ENCODE peak calls at places on chromosomes 7 and 10, in five cellular contexts. One of them, this sample, is unnamed.

GRCh38 chr7:13467111-13467547 is 522.3 kb downstream of the ETV1 start:
- DNase-seq in NCI-H1694 treated with DMSO at 0.1 percent for 48 hours: peak; percentile 96
- DNase-seq in mesendoderm: peak; percentile 68
- DNase-seq in psoas muscle: no peak
- DNase-seq in left lung: no peak
- DNase-seq in this sample: no peak

GRCh38 chr7:2180081-2180480 is 52.7 kb downstream of the MAD1L1 start:
- DNase-seq in NCI-H1694 treated with DMSO at 0.1 percent for 48 hours: no peak
- DNase-seq in left lung: no peak
- DNase-seq in psoas muscle: no peak
- DNase-seq in mesendoderm: no peak
- DNase-seq in this sample: no peak

GRCh38 chr10:124916098-124916584 is 25.8 kb upstream of the ZRANB1 start:
- DNase-seq in mesendoderm: no peak
- DNase-seq in NCI-H1694 treated with DMSO at 0.1 percent for 48 hours: no peak
- DNase-seq in psoas muscle: no peak
- DNase-seq in left lung: no peak
- DNase-seq in this sample: no peak

GRCh38 chr7:19215421-19215820 is 70.2 kb upstream of the FERD3L start:
- DNase-seq in NCI-H1694 treated with DMSO at 0.1 percent for 48 hours: no peak
- DNase-seq in left lung: no peak
- DNase-seq in psoas muscle: no peak
- DNase-seq in mesendoderm: peak; percentile 54
- DNase-seq in this sample: no peak

GRCh38 chr7:133778472-133778871 is 348.7 kb upstream of the LRGUK start:
- DNase-seq in NCI-H1694 treated with DMSO at 0.1 percent for 48 hours: no peak
- DNase-seq in psoas muscle: no peak
- DNase-seq in mesendoderm: no peak
- DNase-seq in left lung: no peak
- DNase-seq in this sample: no peak

GRCh38 chr10:114684822-114685209 is 26.7 kb upstream of the ABLIM1 start:
- DNase-seq in psoas muscle: no peak
- DNase-seq in mesendoderm: peak; percentile 49
- DNase-seq in left lung: no peak
- DNase-seq in NCI-H1694 treated with DMSO at 0.1 percent for 48 hours: no peak
- DNase-seq in this sample: no peak

GRCh38 chr7:26062240-26062603 is 89.8 kb upstream of the NFE2L3 start:
- DNase-seq in mesendoderm: no peak
- DNase-seq in psoas muscle: no peak
- DNase-seq in NCI-H1694 treated with DMSO at 0.1 percent for 48 hours: no peak
- DNase-seq in left lung: no peak
- DNase-seq in this sample: no peak

GRCh38 chr10:112307631-112308502 is 24.7 kb downstream of the TECTB start:
- DNase-seq in mesendoderm: peak; percentile 95
- DNase-seq in psoas muscle: no peak
- DNase-seq in left lung: no peak
- DNase-seq in NCI-H1694 treated with DMSO at 0.1 percent for 48 hours: no peak
- DNase-seq in this sample: peak; percentile 50

GRCh38 chr7:74029094-74029785 is 1.3 kb downstream of the ELN start:
- DNase-seq in psoas muscle: no peak
- DNase-seq in left lung: no peak
- DNase-seq in NCI-H1694 treated with DMSO at 0.1 percent for 48 hours: no peak
- DNase-seq in mesendoderm: no peak
- DNase-seq in this sample: no peak

GRCh38 chr10:99435986-99436633 is 5.7 kb upstream of the GOT1 start:
- DNase-seq in NCI-H1694 treated with DMSO at 0.1 percent for 48 hours: peak; percentile 47
- DNase-seq in mesendoderm: peak; percentile 42
- DNase-seq in psoas muscle: no peak
- DNase-seq in left lung: no peak
- DNase-seq in this sample: no peak

GRCh38 chr10:131201741-131202515 is 109.6 kb downstream of the TCERG1L start:
- DNase-seq in mesendoderm: no peak
- DNase-seq in left lung: peak; percentile 6
- DNase-seq in NCI-H1694 treated with DMSO at 0.1 percent for 48 hours: no peak
- DNase-seq in psoas muscle: peak; percentile 4
- DNase-seq in this sample: peak; percentile 30

GRCh38 chr10:19505320-19506092 is 310.7 kb upstream of the PLXDC2 start:
- DNase-seq in NCI-H1694 treated with DMSO at 0.1 percent for 48 hours: no peak
- DNase-seq in psoas muscle: no peak
- DNase-seq in left lung: no peak
- DNase-seq in mesendoderm: no peak
- DNase-seq in this sample: no peak

GRCh38 chr10:110548002-110548401 is 19.5 kb upstream of the SMC3 start:
- DNase-seq in psoas muscle: no peak
- DNase-seq in left lung: no peak
- DNase-seq in mesendoderm: peak; percentile 57
- DNase-seq in NCI-H1694 treated with DMSO at 0.1 percent for 48 hours: no peak
- DNase-seq in this sample: no peak

GRCh38 chr7:34128762-34129161 is 223.4 kb downstream of the BMPER start:
- DNase-seq in psoas muscle: no peak
- DNase-seq in NCI-H1694 treated with DMSO at 0.1 percent for 48 hours: no peak
- DNase-seq in left lung: no peak
- DNase-seq in mesendoderm: no peak
- DNase-seq in this sample: no peak

GRCh38 chr7:94330474-94331027 is 64.1 kb upstream of the COL1A2 start:
- DNase-seq in NCI-H1694 treated with DMSO at 0.1 percent for 48 hours: no peak
- DNase-seq in mesendoderm: no peak
- DNase-seq in left lung: no peak
- DNase-seq in psoas muscle: no peak
- DNase-seq in this sample: no peak

GRCh38 chr7:12756841-12757240 is 69.4 kb downstream of the ARL4A start:
- DNase-seq in psoas muscle: no peak
- DNase-seq in left lung: no peak
- DNase-seq in NCI-H1694 treated with DMSO at 0.1 percent for 48 hours: no peak
- DNase-seq in mesendoderm: no peak
- DNase-seq in this sample: no peak

GRCh38 chr7:79619216-79619615 is 165.7 kb upstream of the MAGI2 start:
- DNase-seq in psoas muscle: no peak
- DNase-seq in NCI-H1694 treated with DMSO at 0.1 percent for 48 hours: no peak
- DNase-seq in left lung: no peak
- DNase-seq in mesendoderm: no peak
- DNase-seq in this sample: no peak

GRCh38 chr7:76296743-76297740 is 5.4 kb upstream of the HSPB1 start:
- DNase-seq in NCI-H1694 treated with DMSO at 0.1 percent for 48 hours: no peak
- DNase-seq in psoas muscle: no peak
- DNase-seq in left lung: peak; percentile 84
- DNase-seq in mesendoderm: no peak
- DNase-seq in this sample: peak; percentile 79

GRCh38 chr10:110822708-110823291 is 48.9 kb upstream of the PDCD4 start:
- DNase-seq in mesendoderm: peak; percentile 95
- DNase-seq in psoas muscle: no peak
- DNase-seq in NCI-H1694 treated with DMSO at 0.1 percent for 48 hours: no peak
- DNase-seq in left lung: no peak
- DNase-seq in this sample: no peak

GRCh38 chr7:32785365-32785764 is 106.2 kb downstream of the KBTBD2 start:
- DNase-seq in psoas muscle: no peak
- DNase-seq in NCI-H1694 treated with DMSO at 0.1 percent for 48 hours: no peak
- DNase-seq in left lung: no peak
- DNase-seq in mesendoderm: no peak
- DNase-seq in this sample: no peak

GRCh38 chr10:6348091-6348862 is 145.5 kb downstream of the PFKFB3 start:
- DNase-seq in NCI-H1694 treated with DMSO at 0.1 percent for 48 hours: no peak
- DNase-seq in psoas muscle: peak; percentile 77
- DNase-seq in left lung: peak; percentile 71
- DNase-seq in mesendoderm: peak; percentile 37
- DNase-seq in this sample: peak; percentile 65

GRCh38 chr7:93958651-93959050 is 37.1 kb downstream of the GNG11 start:
- DNase-seq in NCI-H1694 treated with DMSO at 0.1 percent for 48 hours: no peak
- DNase-seq in mesendoderm: no peak
- DNase-seq in psoas muscle: no peak
- DNase-seq in left lung: no peak
- DNase-seq in this sample: no peak

This sample was measured in lower lobe of right lung.